ENCODE peak calls at places on chromosomes 5 and 9, in eight cellular contexts. S is fibroblast of the conjunctiva, G is WTC11, U is kidney, V is NCI-H82, A is anterior cingulate cortex, N is smooth muscle cell of the brain vasculature, Q is iris pigment epithelial cell. F is an unnamed sample.

GRCh38 chr5:154834045-154834444 is 16.4 kb downstream of the FAXDC2 start:
- DNase-seq in S (no peak), G (no peak), U (no peak), V (no peak), A (no peak), N (no peak), Q (no peak), F (no peak)

GRCh38 chr9:4491621-4491975 is 1.3 kb downstream of the SLC1A1 start:
- DNase-seq in S (no peak), G (peak; percentile 68), U (no peak), V (no peak), A (no peak), N (no peak), Q (no peak), F (peak; percentile 37)

GRCh38 chr5:155728857-155729683 is 597.9 kb upstream of the SGCD start:
- DNase-seq in S (no peak), G (peak; percentile 54), U (peak; percentile 47), V (peak; percentile 78), A (no peak), N (no peak), Q (no peak), F (peak; percentile 92)

GRCh38 chr9:137000177-137000930 is 4.0 kb upstream of the CLIC3 start:
- DNase-seq in S (no peak), G (no peak), U (no peak), V (no peak), A (no peak), N (no peak), Q (peak; percentile 93), F (no peak)

GRCh38 chr5:124735169-124735858 is 11.1 kb downstream of the ZNF608 start:
- DNase-seq in S (no peak), G (peak; percentile 71), U (no peak), V (peak; percentile 92), A (no peak), N (no peak), Q (no peak), F (peak; percentile 99)

GRCh38 chr9:128929560-128929959 is 8.8 kb downstream of the PHYHD1 start:
- DNase-seq in S (no peak), G (no peak), U (no peak), V (no peak), A (no peak), N (no peak), Q (no peak), F (no peak)

GRCh38 chr5:78467744-78468357 is 107.4 kb downstream of the SCAMP1 start:
- DNase-seq in S (peak; percentile 59), G (no peak), U (no peak), V (peak; percentile 44), A (no peak), N (peak; percentile 37), Q (peak; percentile 65), F (peak; percentile 61)

GRCh38 chr5:34736445-34737119 is 80.5 kb downstream of the RAI14 start:
- DNase-seq in S (no peak), G (peak; percentile 57), U (no peak), V (no peak), A (no peak), N (no peak), Q (peak; percentile 69), F (peak; percentile 67)

GRCh38 chr9:16543225-16543624 is 327.2 kb downstream of the BNC2 start:
- DNase-seq in S (no peak), G (no peak), U (no peak), V (no peak), A (no peak), N (no peak), Q (peak; percentile 18), F (no peak)

GRCh38 chr5:32098291-32098690 is 75.8 kb downstream of the GOLPH3 start:
- DNase-seq in S (no peak), G (no peak), U (no peak), V (peak; percentile 67), A (no peak), N (no peak), Q (peak; percentile 22), F (no peak)

GRCh38 chr5:177099422-177100093 is 12.8 kb downstream of the FGFR4 start:
- DNase-seq in S (no peak), G (peak; percentile 56), U (no peak), V (no peak), A (no peak), N (no peak), Q (no peak), F (peak; percentile 52)

GRCh38 chr9:4114569-4115505 is 185.0 kb downstream of the GLIS3 start:
- DNase-seq in S (no peak), G (no peak), U (no peak), V (no peak), A (no peak), N (no peak), Q (peak; percentile 87), F (no peak)

GRCh38 chr9:17018001-17018491 is 116.8 kb upstream of the CNTLN start:
- DNase-seq in S (peak; percentile 91), G (no peak), U (peak; percentile 39), V (no peak), A (peak; percentile 50), N (no peak), Q (peak; percentile 1), F (no peak)

GRCh38 chr5:100576217-100576751 is 41.1 kb downstream of the FAM174A start:
- DNase-seq in S (no peak), G (no peak), U (no peak), V (peak; percentile 44), A (no peak), N (no peak), Q (no peak), F (no peak)

GRCh38 chr9:131394464-131395026 is 659 bp downstream of the PRRC2B start:
- DNase-seq in S (peak; percentile 13), G (peak; percentile 39), U (peak; percentile 86), V (peak; percentile 49), A (no peak), N (no peak), Q (no peak), F (peak; percentile 82)

GRCh38 chr9:107397076-107398049 is 92.2 kb downstream of the KLF4 start:
- DNase-seq in S (no peak), G (no peak), U (no peak), V (no peak), A (no peak), N (no peak), Q (peak; percentile 15), F (no peak)

GRCh38 chr9:21413089-21414023 is 4.4 kb downstream of the IFNA8 start:
- DNase-seq in S (no peak), G (no peak), U (no peak), V (no peak), A (no peak), N (no peak), Q (no peak), F (peak; percentile 11)

GRCh38 chr9:2655411-2655901 is 33.9 kb downstream of the VLDLR start:
- DNase-seq in S (peak; percentile 64), G (no peak), U (no peak), V (no peak), A (no peak), N (peak; percentile 67), Q (peak; percentile 94), F (no peak)

GRCh38 chr5:102762828-102763227 is 7.7 kb downstream of the PAM start:
- DNase-seq in S (no peak), G (no peak), U (no peak), V (no peak), A (no peak), N (no peak), Q (no peak), F (peak; percentile 63)

GRCh38 chr5:133425183-133425582 is 187.2 kb downstream of the FSTL4 start:
- DNase-seq in S (no peak), G (no peak), U (no peak), V (no peak), A (no peak), N (no peak), Q (no peak), F (peak; percentile 99)

GRCh38 chr5:106092455-106092854 is 1578.3 kb downstream of the EFNA5 start:
- DNase-seq in S (no peak), G (no peak), U (no peak), V (no peak), A (no peak), N (no peak), Q (no peak), F (no peak)

GRCh38 chr5:110021251-110021650 is 331.5 kb downstream of the MAN2A1 start:
- DNase-seq in S (no peak), G (no peak), U (no peak), V (no peak), A (no peak), N (no peak), Q (no peak), F (no peak)

GRCh38 chr5:122077451-122078115 is 476 bp downstream of the LOX start:
- DNase-seq in S (no peak), G (peak; percentile 54), U (peak; percentile 77), V (peak; percentile 49), A (no peak), N (no peak), Q (no peak), F (peak; percentile 81)

GRCh38 chr5:175663191-175664184 is 5.6 kb downstream of the HRH2 start:
- DNase-seq in S (no peak), G (no peak), U (no peak), V (no peak), A (no peak), N (no peak), Q (no peak), F (no peak)

GRCh38 chr5:128538249-128539037 is 398 bp upstream of the FBN2 start:
- DNase-seq in S (peak; percentile 94), G (peak; percentile 84), U (peak; percentile 74), V (peak; percentile 45), A (no peak), N (peak; percentile 77), Q (peak; percentile 96), F (peak; percentile 69)

GRCh38 chr5:147427784-147428401 is 82.0 kb downstream of the DPYSL3 start:
- DNase-seq in S (peak; percentile 30), G (no peak), U (no peak), V (no peak), A (no peak), N (no peak), Q (peak; percentile 76), F (peak; percentile 43)

F was measured in NCI-H69.